ENCODE peak calls at places on chromosomes 11 and 22, in eight cellular contexts. M is activated CD4-positive, alpha-beta T cell treated with anti-CD3 and anti-CD28 coated beads for 48 hours; R is ureter; V is choroid plexus epithelial cell; T is NCI-H446 treated with DMSO at 0.1 percent for 48 hours; N is HT-29; D is DMS153; C is HT1080. O is an unnamed sample.

GRCh38 chr11:100562102-100562501 is 125.0 kb upstream of the ARHGAP42 start:
- DNase-seq in R (no peak), D (no peak), T (no peak), V (peak), M (no peak), N (peak), C (peak), O (no peak)

GRCh38 chr22:37079668-37080171 is 28.2 kb downstream of the KCTD17 start:
- DNase-seq in T (no peak), N (no peak), C (no peak), D (no peak), M (peak), V (peak), R (no peak), O (no peak)

GRCh38 chr11:30002157-30002556 is 14.7 kb downstream of the KCNA4 start:
- DNase-seq in M (no peak), V (no peak), R (no peak), C (no peak), T (no peak), N (no peak), D (no peak), O (no peak)

GRCh38 chr22:41976070-41976901 is 7.0 kb downstream of the SEPTIN3 start:
- DNase-seq in N (no peak), R (no peak), T (no peak), D (no peak), V (no peak), C (no peak), M (peak), O (peak)

GRCh38 chr11:134278356-134278755 is 2.2 kb downstream of the GLB1L3 start:
- DNase-seq in T (no peak), M (no peak), N (no peak), C (no peak), R (peak), V (no peak), D (no peak), O (no peak)

GRCh38 chr11:128859563-128860441 is 7.3 kb downstream of the KCNJ1 start:
- DNase-seq in T (no peak), D (peak), N (peak), R (peak), M (peak), C (peak), V (peak), O (peak)

GRCh38 chr11:2586091-2586792 is 113.6 kb downstream of the KCNQ1OT1 start:
- DNase-seq in N (no peak), M (peak), R (peak), V (no peak), D (no peak), C (no peak), T (no peak), O (no peak)

GRCh38 chr11:134845474-134846435 is 433.7 kb upstream of the B3GAT1 start:
- DNase-seq in V (no peak), R (no peak), T (no peak), N (no peak), D (no peak), M (no peak), C (no peak), O (no peak)

GRCh38 chr22:17121235-17122195 is at the start of gene TMEM121B:
- DNase-seq in T (peak), N (no peak), V (peak), R (peak), M (peak), C (peak), D (peak), O (peak)

GRCh38 chr11:110613526-110613925 is 98.7 kb downstream of the ARHGAP20 start:
- DNase-seq in R (no peak), C (no peak), N (no peak), D (no peak), M (no peak), V (peak), T (no peak), O (no peak)

GRCh38 chr22:35552186-35552842 is 11.7 kb downstream of the RASD2 start:
- DNase-seq in R (no peak), C (peak), N (peak), D (no peak), V (peak), M (peak), T (no peak), O (peak)

GRCh38 chr11:86715611-86716010 is 43.2 kb upstream of the ME3 start:
- DNase-seq in V (no peak), M (no peak), N (no peak), D (no peak), R (no peak), C (no peak), T (no peak), O (no peak)

GRCh38 chr11:42766191-42766590 is 545.6 kb upstream of the API5 start:
- DNase-seq in R (no peak), C (no peak), D (peak), N (no peak), M (no peak), V (no peak), T (no peak), O (no peak)

GRCh38 chr11:82874646-82875523 is 25.3 kb downstream of the PRCP start:
- DNase-seq in M (no peak), D (no peak), N (no peak), V (no peak), C (no peak), R (no peak), T (no peak), O (no peak)

GRCh38 chr11:83693279-83693992 is 407.3 kb upstream of the CCDC90B start:
- DNase-seq in V (no peak), T (no peak), C (peak), R (no peak), M (no peak), N (no peak), D (peak), O (no peak)

GRCh38 chr22:17108256-17109112 is 12.7 kb downstream of the TMEM121B start:
- DNase-seq in T (no peak), R (no peak), M (no peak), D (no peak), C (no peak), N (no peak), V (no peak), O (no peak)

GRCh38 chr22:31080164-31080847 is 812 bp upstream of the SMTN start:
- DNase-seq in N (peak), D (no peak), T (no peak), C (no peak), V (no peak), M (no peak), R (no peak), O (no peak)

GRCh38 chr11:117839234-117839882 is 14.8 kb upstream of the FXYD2 start:
- DNase-seq in V (no peak), C (no peak), M (peak), T (no peak), N (no peak), D (no peak), R (no peak), O (no peak)

GRCh38 chr11:17478064-17478463 is 1.4 kb upstream of the ABCC8 start:
- DNase-seq in D (no peak), C (no peak), T (no peak), M (no peak), R (no peak), V (peak), N (no peak), O (no peak)

GRCh38 chr11:126105022-126105747 is 42.5 kb upstream of the CDON start:
- DNase-seq in T (no peak), R (no peak), C (no peak), D (no peak), M (no peak), N (no peak), V (no peak), O (no peak)

GRCh38 chr11:24267015-24267414 is 229.8 kb upstream of the LUZP2 start:
- DNase-seq in M (no peak), V (no peak), N (no peak), R (no peak), D (no peak), T (no peak), C (no peak), O (no peak)

GRCh38 chr11:16194566-16194965 is 161.8 kb downstream of the SOX6 start:
- DNase-seq in M (no peak), N (no peak), C (peak), R (no peak), V (no peak), T (no peak), D (no peak), O (peak)

GRCh38 chr11:19814421-19814820 is 101.8 kb downstream of the NAV2 start:
- DNase-seq in T (no peak), D (peak), V (no peak), N (no peak), R (no peak), M (no peak), C (no peak), O (no peak)

GRCh38 chr11:73467505-73467904 is 91.3 kb downstream of the RELT start:
- DNase-seq in N (no peak), V (no peak), C (no peak), D (no peak), T (no peak), M (no peak), R (no peak), O (no peak)

GRCh38 chr11:35103366-35104194 is 35.4 kb upstream of the CD44 start:
- DNase-seq in D (no peak), M (no peak), T (no peak), V (no peak), C (peak), R (no peak), N (no peak), O (no peak)

GRCh38 chr11:65900899-65901180 is 652 bp upstream of the FOSL1 start:
- DNase-seq in N (no peak), V (no peak), C (no peak), M (no peak), T (no peak), D (no peak), R (no peak), O (no peak)

O was measured in SK-MEL-5.